ENCODE peak calls at places on chromosomes 4 and X, in ten cellular contexts. Q is thyroid gland; A is BE2C; M is transverse colon; T is LoVo; D is NCI-H2171 treated with DMSO at 0.1 percent for 48 hours; U is neural progenitor cell; N is activated effector memory CD4-positive, alpha-beta T cell treated with Interleukin-2 at 50 U/mL for 16 hours; G is head of caudate nucleus; Y is right lobe of liver. J is an unnamed sample.

GRCh38 chr4:156673483-156673882 is 298.1 kb downstream of the PDGFC start:
- DNase-seq in Q (no peak), A (no peak), M (no peak), T (no peak), D (no peak), U (no peak), N (no peak), G (no peak), Y (no peak), J (no peak)

GRCh38 chrX:16807548-16807947 is 21.3 kb downstream of the TXLNG start:
- DNase-seq in Q (no peak), A (no peak), M (no peak), T (no peak), D (no peak), U (peak), N (no peak), G (no peak), Y (no peak), J (no peak)

GRCh38 chrX:9875801-9876200 is 89.6 kb downstream of the SHROOM2 start:
- DNase-seq in Q (no peak), A (no peak), M (no peak), T (no peak), D (no peak), U (no peak), N (no peak), G (no peak), Y (no peak), J (no peak)

GRCh38 chr4:125515016-125515415 is 200.3 kb downstream of the FAT4 start:
- DNase-seq in Q (no peak), A (no peak), M (no peak), T (no peak), D (no peak), U (no peak), N (no peak), G (no peak), Y (no peak), J (no peak)

GRCh38 chr4:147739239-147739823 is 7.4 kb downstream of the ARHGAP10 start:
- DNase-seq in Q (no peak), A (no peak), M (no peak), T (no peak), D (no peak), U (no peak), N (no peak), G (no peak), Y (no peak), J (no peak)

GRCh38 chr4:164192844-164193243 is 561.1 kb upstream of the SMIM31 start:
- DNase-seq in Q (no peak), A (no peak), M (no peak), T (no peak), D (no peak), U (no peak), N (no peak), G (no peak), Y (no peak), J (no peak)

GRCh38 chr4:114267976-114268375 is 288.5 kb upstream of the ARSJ start:
- DNase-seq in Q (no peak), A (no peak), M (no peak), T (no peak), D (no peak), U (no peak), N (no peak), G (no peak), Y (no peak), J (no peak)

GRCh38 chrX:24260827-24261550 is 52.9 kb downstream of the SUPT20HL2 start:
- DNase-seq in Q (no peak), A (no peak), M (peak), T (no peak), D (no peak), U (no peak), N (no peak), G (no peak), Y (no peak), J (peak)

GRCh38 chr4:184359905-184360304 is 114.4 kb downstream of the IRF2 start:
- DNase-seq in Q (no peak), A (no peak), M (no peak), T (no peak), D (no peak), U (no peak), N (no peak), G (no peak), Y (no peak), J (no peak)